ENCODE peak calls at places on chromosomes 13 and 19, in ten cellular contexts. U is stimulated activated CD4-positive, alpha-beta T cell treated with anti-CD3 and anti-CD28 coated beads, Interleukin-1b, Interleukin-23, amount 100 ng/mL, for 24 hours; P is spleen; N is fibroblast of mammary gland; V is AG10803; Z is choroid plexus epithelial cell; G is left kidney; C is psoas muscle; T is fibroblast of villous mesenchyme; X is NCI-H1105 treated with DMSO at 0.1 percent for 48 hours. B is an unnamed sample.

GRCh38 chr13:113096745-113097305 is 8.8 kb upstream of the F7 start:
- DNase-seq in C (no peak), T (no peak), U (no peak), G (no peak), N (no peak), V (no peak), Z (no peak), P (no peak), X (no peak), B (no peak)

GRCh38 chr13:95267662-95268369 is 33.4 kb downstream of the ABCC4 start:
- DNase-seq in T (peak; percentile 98), X (peak; percentile 1), Z (peak; percentile 93), V (peak; percentile 87), C (no peak), N (peak; percentile 93), P (no peak), U (no peak), G (peak; percentile 39), B (no peak)

GRCh38 chr13:110636701-110637201 is 21.4 kb downstream of the NAXD start:
- DNase-seq in V (no peak), G (no peak), U (no peak), X (peak; percentile 17), Z (no peak), P (no peak), C (no peak), T (no peak), N (no peak), B (no peak)

GRCh38 chr13:94708031-94708571 is 4.2 kb downstream of the SOX21 start:
- DNase-seq in T (no peak), X (peak; percentile 12), P (no peak), V (no peak), N (no peak), G (peak; percentile 44), U (no peak), Z (no peak), C (no peak), B (no peak)

GRCh38 chr13:52411629-52412028 is 5.7 kb upstream of the THSD1 start:
- DNase-seq in C (no peak), Z (peak; percentile 53), V (peak; percentile 53), G (no peak), T (no peak), P (no peak), X (no peak), N (peak; percentile 87), U (no peak), B (no peak)

GRCh38 chr19:30649934-30650614 is 277.9 kb downstream of the ZNF536 start:
- DNase-seq in Z (peak; percentile 73), T (peak; percentile 49), G (peak; percentile 79), C (no peak), V (peak; percentile 68), P (no peak), N (peak; percentile 58), U (peak; percentile 14), X (peak; percentile 95), B (no peak)

GRCh38 chr13:38602261-38602660 is 84.6 kb upstream of the FREM2 start:
- DNase-seq in N (peak; percentile 2), T (no peak), Z (peak; percentile 6), U (no peak), V (no peak), C (no peak), P (no peak), X (no peak), G (peak; percentile 46), B (no peak)

GRCh38 chr13:27170521-27171243 is 929 bp downstream of the USP12 start:
- DNase-seq in C (peak; percentile 70), T (no peak), P (peak; percentile 90), Z (peak; percentile 60), X (peak; percentile 24), N (no peak), G (peak; percentile 88), U (peak; percentile 28), V (no peak), B (peak; percentile 78)

GRCh38 chr13:33730147-33730546 is 87.8 kb upstream of the RFC3 start:
- DNase-seq in G (no peak), U (no peak), C (no peak), X (no peak), P (no peak), N (no peak), Z (peak; percentile 3), V (no peak), T (no peak), B (no peak)

GRCh38 chr19:3506384-3507340 is 551 bp downstream of the FZR1 start:
- DNase-seq in V (no peak), G (peak; percentile 52), C (peak; percentile 71), P (no peak), Z (peak; percentile 32), T (no peak), X (no peak), U (peak; percentile 6), N (no peak), B (peak; percentile 78)

GRCh38 chr13:21934309-21934708 is 263.4 kb downstream of the FGF9 start:
- DNase-seq in X (peak; percentile 87), Z (no peak), N (no peak), G (no peak), V (no peak), P (no peak), U (no peak), T (no peak), C (no peak), B (no peak)

GRCh38 chr19:23305555-23305954 is 55.4 kb upstream of the ZNF724 start:
- DNase-seq in T (no peak), Z (peak; percentile 5), P (no peak), X (no peak), G (peak; percentile 26), U (no peak), C (no peak), N (no peak), V (no peak), B (no peak)

GRCh38 chr19:36685835-36686234 is 1.6 kb upstream of the ZNF567 start:
- DNase-seq in G (no peak), P (no peak), U (no peak), N (no peak), Z (no peak), X (no peak), V (no peak), T (no peak), C (no peak), B (no peak)

GRCh38 chr13:60765700-60766411 is 368.8 kb downstream of the TDRD3 start:
- DNase-seq in V (no peak), N (no peak), X (no peak), Z (peak; percentile 20), G (peak; percentile 66), U (no peak), C (no peak), P (no peak), T (no peak), B (no peak)

GRCh38 chr13:24893863-24894262 is 129.9 kb downstream of the RNF17 start:
- DNase-seq in Z (no peak), C (no peak), T (no peak), P (no peak), X (no peak), U (no peak), V (no peak), G (no peak), N (no peak), B (no peak)

GRCh38 chr19:14366529-14366928 is 14.7 kb upstream of the ADGRE5 start:
- DNase-seq in C (peak; percentile 74), P (peak; percentile 94), X (peak; percentile 17), V (peak; percentile 30), U (peak; percentile 78), Z (peak; percentile 92), G (peak; percentile 88), N (peak; percentile 64), T (peak; percentile 76), B (peak; percentile 91)

GRCh38 chr13:64457976-64458375 is 2772.2 kb downstream of the PCDH9 start:
- DNase-seq in N (no peak), X (no peak), Z (peak; percentile 72), U (no peak), T (peak; percentile 4), V (peak; percentile 20), C (no peak), G (peak; percentile 3), P (no peak), B (no peak)

GRCh38 chr13:99393791-99394735 is 86.9 kb upstream of the GPR183 start:
- DNase-seq in P (no peak), T (no peak), G (no peak), X (no peak), V (no peak), C (no peak), U (no peak), Z (no peak), N (no peak), B (no peak)

GRCh38 chr19:51749979-51750378 is 1.7 kb downstream of the FPR1 start:
- DNase-seq in G (no peak), X (no peak), P (no peak), V (peak; percentile 88), N (peak; percentile 64), T (no peak), Z (peak; percentile 62), C (no peak), U (no peak), B (no peak)

GRCh38 chr19:12985049-12985776 is 10.1 kb upstream of the NFIX start:
- DNase-seq in C (peak; percentile 92), U (no peak), P (no peak), G (no peak), T (peak; percentile 64), N (peak; percentile 55), V (peak; percentile 74), Z (peak; percentile 50), X (no peak), B (no peak)

GRCh38 chr19:18896421-18896841 is 473 bp upstream of the CERS1 start:
- DNase-seq in G (peak; percentile 47), N (no peak), V (no peak), T (no peak), U (no peak), X (no peak), P (peak; percentile 61), C (no peak), Z (no peak), B (no peak)

GRCh38 chr19:799076-799881 is 2.0 kb downstream of the PTBP1 start:
- DNase-seq in Z (peak; percentile 67), G (peak; percentile 65), V (peak; percentile 53), X (no peak), P (no peak), N (peak; percentile 53), T (peak; percentile 72), C (no peak), U (no peak), B (no peak)

GRCh38 chr19:11783767-11784166 is 14.6 kb upstream of the ZNF491 start:
- DNase-seq in P (no peak), G (no peak), U (no peak), Z (no peak), X (no peak), T (no peak), N (no peak), C (no peak), V (no peak), B (no peak)

GRCh38 chr13:76004411-76004810 is 368.3 kb downstream of the LMO7 start:
- DNase-seq in Z (peak; percentile 16), V (no peak), P (no peak), X (no peak), N (peak; percentile 34), T (no peak), U (no peak), G (no peak), C (no peak), B (no peak)

B was measured in upper lobe of right lung.